ENCODE peak calls at places on chromosomes 11 and 22, in nine cellular contexts. S is uterus, W is right lobe of liver, U is cardiac muscle cell, L is heart left ventricle, J is left ventricle myocardium inferior, D is heart right ventricle, T is testis, X is Peyer's patch. Q is an unnamed sample. For H3K27me3, the result is how much of the 10 kb centered on the place peaks cover.

GRCh38 chr11:106014035-106014434 is 8.0 kb downstream of the MSANTD4 start:
- DNase-seq in L (no peak), U (no peak), D (no peak), S (no peak), X (no peak), T (no peak), W (no peak), J (no peak), Q (no peak)

GRCh38 chr11:104105155-104105554 is 58.8 kb downstream of the PDGFD start:
- DNase-seq in T (no peak), S (no peak), J (no peak), X (no peak), D (no peak), L (no peak), W (no peak), U (no peak), Q (no peak)

GRCh38 chr22:29702931-29703594 is 16.7 kb upstream of the CABP7 start:
- DNase-seq in S (no peak), T (no peak), U (no peak), W (no peak), D (peak), L (no peak), J (peak), X (no peak), Q (peak)

GRCh38 chr22:24510694-24511625 is 15.8 kb downstream of the UPB1 start:
- DNase-seq in X (peak), T (peak), U (peak), L (no peak), W (peak), J (peak), D (no peak), S (no peak), Q (no peak)

GRCh38 chr11:38305682-38306081 is 1707.6 kb upstream of the RAG2 start:
- DNase-seq in W (no peak), S (no peak), L (no peak), T (no peak), D (no peak), X (no peak), U (peak), J (no peak), Q (no peak)

GRCh38 chr11:119806064-119806915 is 77.3 kb upstream of the NECTIN1 start:
- DNase-seq in T (no peak), L (peak), U (no peak), W (no peak), X (peak), D (peak), J (peak), S (no peak), Q (peak)

GRCh38 chr11:78365381-78365792 is 52.2 kb downstream of the GAB2 start:
- DNase-seq in J (no peak), S (no peak), U (peak), T (no peak), X (no peak), D (no peak), W (no peak), L (no peak), Q (no peak)

GRCh38 chr11:71452354-71453020 is 516 bp upstream of the NADSYN1 start:
- DNase-seq in L (peak), S (peak), U (peak), W (peak), X (peak), J (peak), D (peak), T (peak), Q (peak)

GRCh38 chr11:4134844-4135243 is 40.2 kb downstream of the RRM1 start:
- DNase-seq in J (no peak), D (no peak), L (no peak), S (no peak), X (no peak), U (peak), T (no peak), W (no peak), Q (no peak)

GRCh38 chr22:48490513-48491411 is 1336.9 kb downstream of the BRD1 start:
- DNase-seq in J (no peak), X (peak), S (no peak), T (no peak), U (no peak), D (no peak), W (peak), L (no peak), Q (peak)

GRCh38 chr22:40668611-40669390 is 10.5 kb upstream of the MCHR1 start:
- DNase-seq in S (no peak), T (no peak), X (no peak), J (no peak), W (no peak), U (peak), L (no peak), D (no peak), Q (no peak)

DNA sequence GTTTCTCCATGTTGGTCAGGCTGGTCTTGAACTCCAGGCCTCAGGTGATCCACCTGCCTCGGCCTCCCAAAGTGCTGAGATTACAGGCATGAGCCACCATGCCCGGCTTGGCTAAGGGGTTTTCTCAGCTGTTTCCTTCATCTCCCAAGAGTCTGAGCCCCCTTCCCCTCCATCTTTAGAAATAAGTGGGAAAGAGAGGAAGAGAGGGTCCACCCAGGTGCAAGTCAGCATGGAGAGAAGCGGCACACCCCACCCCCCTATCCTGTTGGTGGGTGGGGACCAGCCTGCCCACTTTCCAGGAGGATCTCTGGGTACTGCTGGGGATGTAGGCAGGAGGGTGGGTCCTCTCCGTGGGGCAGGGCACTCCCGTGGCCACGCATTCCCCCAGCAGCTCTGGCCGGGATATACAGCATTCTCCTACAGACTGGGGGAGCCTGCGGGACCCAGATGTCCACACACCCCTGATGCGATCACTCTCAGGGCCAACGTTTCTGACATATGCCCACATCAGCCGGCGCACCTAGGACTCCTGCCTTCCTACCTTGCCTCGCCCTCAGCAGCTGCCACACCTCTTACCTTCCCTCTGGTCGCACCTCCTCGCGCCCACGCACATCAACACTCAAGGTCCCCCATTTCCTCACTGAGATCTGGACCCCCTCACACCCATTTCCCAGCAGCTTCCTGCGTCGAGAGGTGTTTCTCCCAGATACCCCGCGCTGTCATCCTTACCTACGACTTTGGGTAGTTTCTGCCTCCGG is 8.9 kb downstream of the SCARF2 start:
- DNase-seq in X (peak), L (no peak), W (no peak), T (no peak), S (no peak), U (no peak), J (no peak), D (no peak), Q (no peak)
- H3K27me3 ChIP-seq in X (under half), L (under half), W (under half), T (under half), S (under half), U (under half), J (under half), D (under half), Q (under half)

GRCh38 chr22:31969789-31970489 is 25.6 kb downstream of the YWHAH start:
- DNase-seq in S (peak), L (peak), D (peak), T (peak), U (peak), W (peak), J (peak), X (peak), Q (peak)
- TF ChIP-seq CTCF in S (peak), L (peak), D (no peak), T (no peak), U (peak), W (peak), J (no peak), X (peak), Q (peak)

GRCh38 chr22:39503590-39503989 is 1.5 kb downstream of the MIEF1 start:
- DNase-seq in X (no peak), W (no peak), S (no peak), L (no peak), J (no peak), U (no peak), T (no peak), D (no peak), Q (no peak)
- H3K4me3 ChIP-seq in X (no peak), W (peak), S (no peak), L (peak), J (peak), U (peak), T (peak), D (peak), Q (peak)

GRCh38 chr11:64519541-64519940 is 71.5 kb upstream of the SLC22A12 start:
- DNase-seq in D (no peak), T (no peak), S (no peak), W (no peak), L (no peak), J (no peak), X (no peak), U (no peak), Q (no peak)

GRCh38 chr11:64522843-64523242 is 68.2 kb upstream of the SLC22A12 start:
- DNase-seq in L (no peak), J (no peak), S (no peak), U (no peak), T (no peak), X (no peak), D (no peak), W (no peak), Q (no peak)

GRCh38 chr11:64520013-64520412 is 71.0 kb upstream of the SLC22A12 start:
- DNase-seq in T (no peak), X (no peak), W (no peak), U (no peak), S (no peak), L (no peak), D (no peak), J (no peak), Q (no peak)

GRCh38 chr11:64523456-64524187 is 67.4 kb upstream of the SLC22A12 start:
- DNase-seq in W (no peak), D (no peak), J (no peak), X (peak), T (no peak), L (no peak), S (no peak), U (no peak), Q (peak)

DNA sequence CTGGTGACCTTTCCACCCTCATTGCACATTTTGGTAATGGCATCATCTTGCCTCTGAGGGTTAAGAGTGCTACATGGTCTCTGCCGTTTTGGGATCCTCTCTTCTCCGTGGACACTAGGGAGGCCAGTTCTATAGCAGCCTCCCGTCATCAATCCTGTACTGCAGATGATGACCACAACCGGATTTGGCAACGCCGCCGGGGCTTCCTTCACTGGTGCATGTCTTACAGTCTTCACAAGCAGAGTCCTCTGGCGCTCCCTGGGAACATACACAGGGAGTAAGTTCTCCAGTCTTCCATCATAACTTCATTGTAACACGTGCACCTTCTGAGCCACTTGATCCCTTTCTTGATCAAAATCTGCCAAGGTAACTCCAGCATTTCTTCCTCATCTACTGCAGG is 69.0 kb upstream of the SLC22A12 start:
- DNase-seq in T (no peak), L (no peak), S (no peak), X (peak), U (no peak), D (no peak), W (no peak), J (no peak), Q (no peak)
- H3K27me3 ChIP-seq in T (under half), L (under half), S (under half), X (under half), U (under half), D (half or more), W (under half), J (half or more), Q (under half)

DNA sequence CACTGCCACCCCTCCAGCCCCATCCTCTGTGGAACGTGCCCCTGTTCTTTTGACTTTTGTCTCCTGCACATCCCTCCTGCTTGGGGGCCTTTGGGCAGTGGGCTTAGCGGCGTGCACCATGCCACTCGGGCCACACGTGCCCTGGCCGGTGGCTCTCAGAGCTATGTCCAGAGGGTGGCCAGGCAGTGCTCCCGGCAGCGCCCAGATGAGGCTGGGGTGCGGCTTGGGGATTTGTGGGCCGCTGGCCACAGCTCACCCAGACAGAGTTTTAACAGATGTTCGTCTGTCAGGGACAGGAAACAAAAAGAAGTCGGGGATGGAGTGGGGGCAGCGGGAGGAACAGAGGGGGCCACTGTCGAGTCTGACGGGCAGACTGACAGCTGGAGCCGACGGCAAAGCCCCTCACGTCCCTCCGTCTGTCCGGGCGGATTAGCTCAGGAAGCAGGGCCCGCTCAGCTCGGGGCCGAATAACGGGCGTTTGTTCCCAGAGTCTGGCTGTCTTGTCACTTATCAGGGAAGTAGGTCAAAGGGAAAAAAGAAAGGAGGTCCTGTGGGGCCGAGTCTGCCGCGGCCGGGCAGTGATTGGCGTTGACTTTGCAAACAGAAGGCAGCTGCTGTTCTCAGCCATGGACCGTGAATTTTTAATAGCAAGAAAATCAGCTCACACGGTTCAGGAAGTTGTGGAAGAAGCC is 61.6 kb downstream of the LRP5 start:
- DNase-seq in T (peak), W (no peak), S (peak), J (peak), U (peak), X (peak), L (peak), D (peak), Q (peak)
- TF ChIP-seq CTCF in T (no peak), W (no peak), S (no peak), J (no peak), U (no peak), X (no peak), L (no peak), D (no peak), Q (no peak)

DNA sequence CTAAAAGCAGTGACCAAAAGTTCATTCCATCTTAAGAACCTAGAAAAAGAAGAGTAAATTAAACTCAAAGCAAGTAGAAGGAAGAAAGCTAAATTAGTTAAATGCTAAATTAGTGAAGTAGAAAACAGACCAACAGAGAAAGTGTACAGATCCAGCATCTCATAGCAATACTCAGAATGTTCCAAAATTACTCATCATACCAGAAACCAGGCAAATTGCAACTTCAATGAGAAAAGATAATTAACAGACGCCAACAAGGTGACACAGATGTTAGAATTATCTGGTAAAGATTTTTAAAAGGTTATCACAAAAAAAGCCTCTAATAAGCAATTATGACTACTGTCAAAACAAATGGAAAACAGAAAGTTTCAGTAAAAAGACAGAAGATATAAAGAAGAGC is 96.8 kb downstream of the ALX4 start:
- DNase-seq in U (no peak), J (no peak), S (no peak), T (no peak), D (no peak), W (no peak), L (no peak), X (no peak), Q (no peak)
- H3K4me3 ChIP-seq in U (no peak), J (no peak), S (no peak), T (no peak), D (no peak), W (no peak), L (no peak), X (no peak), Q (no peak)

GRCh38 chr22:17540481-17540880 is 22.8 kb upstream of the SLC25A18 start:
- DNase-seq in U (no peak), L (no peak), D (no peak), W (no peak), X (no peak), T (no peak), S (no peak), J (no peak), Q (no peak)
- H3K27me3 ChIP-seq in U (under half), L (under half), D (under half), W (under half), X (under half), T (under half), S (under half), J (under half), Q (under half)